ENCODE peak calls at places on chromosomes 4 and X, in five cellular contexts. R is neural progenitor cell, E is fibroblast of pulmonary artery, P is lower leg skin, J is suprapubic skin. M is an unnamed sample.

GRCh38 chr4:169225812-169226211 is 44.9 kb downstream of the SH3RF1 start:
- DNase-seq in R (no peak), E (peak), P (no peak), J (no peak), M (no peak)

GRCh38 chr4:180521181-180521580 is 1722.0 kb upstream of the TENM3 start:
- DNase-seq in R (no peak), E (no peak), P (no peak), J (no peak), M (no peak)

GRCh38 chr4:142567620-142568451 is 278.3 kb downstream of the INPP4B start:
- DNase-seq in R (peak), E (peak), P (no peak), J (no peak), M (no peak)

GRCh38 chr4:126441173-126441810 is 1126.5 kb downstream of the FAT4 start:
- DNase-seq in R (no peak), E (no peak), P (no peak), J (no peak), M (no peak)

GRCh38 chrX:57906790-57907189 is 3.5 kb downstream of the ZXDA start:
- DNase-seq in R (no peak), E (peak), P (no peak), J (no peak), M (peak)

GRCh38 chr4:184384056-184384809 is 90.1 kb downstream of the IRF2 start:
- DNase-seq in R (peak), E (peak), P (peak), J (no peak), M (peak)

GRCh38 chr4:88659061-88659889 is 38.4 kb downstream of the NAP1L5 start:
- DNase-seq in R (peak), E (peak), P (peak), J (no peak), M (peak)

GRCh38 chr4:4717692-4718091 is 141.8 kb upstream of the MSX1 start:
- DNase-seq in R (no peak), E (no peak), P (no peak), J (no peak), M (no peak)

GRCh38 chr4:173990126-173990878 is 293.2 kb downstream of the FBXO8 start:
- DNase-seq in R (peak), E (peak), P (no peak), J (no peak), M (peak)

GRCh38 chr4:336099-336892 is 1.3 kb upstream of the ZNF141 start:
- DNase-seq in R (peak), E (no peak), P (peak), J (no peak), M (no peak)

GRCh38 chrX:65536291-65536690 is 1.7 kb upstream of the LAS1L start:
- DNase-seq in R (no peak), E (no peak), P (no peak), J (no peak), M (no peak)

GRCh38 chr4:86497131-86497530 is 97.0 kb upstream of the PTPN13 start:
- DNase-seq in R (no peak), E (peak), P (no peak), J (no peak), M (no peak)

GRCh38 chrX:132776486-132777210 is 181.8 kb downstream of the HS6ST2 start:
- DNase-seq in R (no peak), E (no peak), P (no peak), J (no peak), M (no peak)

GRCh38 chrX:106898462-106898861 is 4.7 kb downstream of the RIPPLY1 start:
- DNase-seq in R (peak), E (peak), P (no peak), J (no peak), M (peak)

GRCh38 chr4:127997534-127998388 is 32.6 kb downstream of the ABHD18 start:
- DNase-seq in R (no peak), E (peak), P (no peak), J (no peak), M (no peak)

GRCh38 chrX:18755651-18756050 is 48.2 kb downstream of the PPEF1 start:
- DNase-seq in R (no peak), E (no peak), P (no peak), J (no peak), M (no peak)

GRCh38 chr4:186755550-186756519 is 32.2 kb upstream of the FAT1 start:
- DNase-seq in R (no peak), E (no peak), P (no peak), J (no peak), M (no peak)

GRCh38 chr4:78612398-78613005 is 60.9 kb downstream of the ANXA3 start:
- DNase-seq in R (no peak), E (peak), P (no peak), J (no peak), M (peak)

GRCh38 chrX:19883878-19884277 is 3.5 kb downstream of the SH3KBP1 start:
- DNase-seq in R (no peak), E (no peak), P (no peak), J (no peak), M (no peak)

GRCh38 chr4:41877020-41877796 is 58.0 kb upstream of the TMEM33 start:
- DNase-seq in R (no peak), E (no peak), P (no peak), J (no peak), M (no peak)

GRCh38 chr4:41878170-41878941 is 56.9 kb upstream of the TMEM33 start:
- DNase-seq in R (peak), E (no peak), P (no peak), J (no peak), M (no peak)

GRCh38 chr4:41880022-41880837 is 55.0 kb upstream of the TMEM33 start:
- DNase-seq in R (peak), E (no peak), P (no peak), J (no peak), M (no peak)

GRCh38 chr4:41879552-41879951 is 55.7 kb upstream of the TMEM33 start:
- DNase-seq in R (no peak), E (no peak), P (no peak), J (no peak), M (no peak)

GRCh38 chr4:41878991-41879491 is 56.2 kb upstream of the TMEM33 start:
- DNase-seq in R (peak), E (no peak), P (no peak), J (no peak), M (no peak)
- H3K4me3 ChIP-seq in R (no peak), E (no peak), P (no peak), J (no peak), M (no peak)

GRCh38 chrX:70995338-70995737 is 64.4 kb upstream of the SLC7A3 start:
- DNase-seq in R (no peak), E (no peak), P (no peak), J (no peak), M (no peak)

GRCh38 chrX:70998402-70999027 is 67.6 kb upstream of the SLC7A3 start:
- DNase-seq in R (peak), E (peak), P (peak), J (no peak), M (peak)

GRCh38 chrX:71000139-71000538 is 68.0 kb downstream of the SNX12 start:
- DNase-seq in R (no peak), E (no peak), P (no peak), J (no peak), M (no peak)
- H3K4me3 ChIP-seq in R (no peak), E (no peak), P (no peak), J (no peak), M (no peak)

GRCh38 chr4:3304831-3305609 is 12.2 kb downstream of the RGS12 start:
- DNase-seq in R (no peak), E (peak), P (no peak), J (no peak), M (no peak)
- H3K4me3 ChIP-seq in R (no peak), E (no peak), P (no peak), J (no peak), M (no peak)

GRCh38 chr4:152585036-152585439 is 49.1 kb upstream of the FBXW7 start:
- DNase-seq in R (no peak), E (no peak), P (no peak), J (no peak), M (no peak)
- H3K4me3 ChIP-seq in R (no peak), E (no peak), P (no peak), J (no peak), M (no peak)

DNA sequence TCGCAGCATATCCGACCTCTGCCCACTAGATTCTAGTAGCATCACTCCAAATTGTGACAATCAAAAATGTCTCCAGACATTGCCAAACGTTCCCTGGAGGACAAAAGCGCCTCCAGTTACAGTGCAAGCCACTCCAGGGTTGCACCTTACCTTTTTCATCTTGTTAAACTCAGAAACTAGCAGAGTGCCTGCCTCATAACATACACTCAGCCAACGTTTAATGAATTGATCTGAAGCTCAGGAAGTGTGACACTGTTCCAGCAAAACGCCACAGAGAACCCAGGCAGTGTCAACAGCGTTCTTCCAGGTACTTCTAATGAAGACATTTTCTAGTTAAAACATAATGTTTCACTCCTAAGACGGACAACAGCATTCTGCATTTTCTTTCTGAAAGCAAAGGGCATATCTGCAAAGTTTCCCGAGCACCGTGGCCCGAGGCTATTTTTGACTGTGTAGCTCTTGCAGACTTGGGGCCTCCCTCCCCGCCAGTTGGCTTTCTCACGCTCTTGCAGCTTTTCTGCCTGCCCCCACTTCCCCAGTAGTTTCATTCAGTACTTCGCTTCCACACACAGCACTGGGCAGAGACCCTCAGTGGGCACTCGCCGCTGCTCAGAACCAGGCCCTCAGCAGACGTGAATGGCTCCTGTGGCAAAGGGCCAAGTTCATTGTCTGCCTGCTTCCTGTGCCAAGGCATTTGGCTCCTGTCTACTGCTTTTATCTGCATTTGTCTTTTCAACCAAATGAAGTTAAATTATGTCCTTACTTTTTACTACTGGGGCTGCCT is 133.4 kb upstream of the TTC29 start:
- DNase-seq in R (no peak), E (peak), P (no peak), J (no peak), M (no peak)
- H3K4me3 ChIP-seq in R (no peak), E (no peak), P (no peak), J (peak), M (no peak)

GRCh38 chrX:119687661-119688413 is 5.1 kb downstream of the SEPTIN6 start:
- DNase-seq in R (no peak), E (no peak), P (no peak), J (no peak), M (no peak)
- H3K4me3 ChIP-seq in R (no peak), E (no peak), P (no peak), J (no peak), M (no peak)

GRCh38 chr4:150082241-150082640 is 4.0 kb downstream of the DCLK2 start:
- DNase-seq in R (no peak), E (no peak), P (no peak), J (no peak), M (no peak)

GRCh38 chr4:150080875-150081274 is 2.6 kb downstream of the DCLK2 start:
- DNase-seq in R (no peak), E (no peak), P (no peak), J (no peak), M (no peak)

GRCh38 chr4:150078041-150078995 is at the start of gene DCLK2:
- DNase-seq in R (peak), E (peak), P (peak), J (peak), M (peak)

GRCh38 chr4:150078996-150079581 is 844 bp downstream of the DCLK2 start:
- DNase-seq in R (peak), E (no peak), P (no peak), J (no peak), M (no peak)

GRCh38 chr4:150080335-150080734 is 2.1 kb downstream of the DCLK2 start:
- DNase-seq in R (no peak), E (no peak), P (no peak), J (no peak), M (no peak)
- H3K4me3 ChIP-seq in R (no peak), E (no peak), P (no peak), J (no peak), M (peak)